ENCODE peak calls at places on chromosome 5, in four cellular contexts. W is H1, X is breast epithelium, J is suprapubic skin. S is an unnamed sample.

GRCh38 chr5:80346055-80346454 is 26.3 kb downstream of the SPZ1 start:
- DNase-seq in J (no peak), X (no peak), W (peak), S (no peak)

GRCh38 chr5:43425965-43426364 is 13.8 kb upstream of the CCL28 start:
- DNase-seq in J (no peak), X (no peak), W (no peak), S (no peak)

GRCh38 chr5:82405618-82406199 is 127.6 kb upstream of the RPS23 start:
- DNase-seq in X (no peak), J (no peak), W (no peak), S (no peak)

GRCh38 chr5:76801159-76801802 is 17.5 kb upstream of the F2RL1 start:
- DNase-seq in W (no peak), J (no peak), X (no peak), S (no peak)

GRCh38 chr5:159208508-159209437 is 580 bp downstream of the RNF145 start:
- DNase-seq in W (no peak), J (peak), X (no peak), S (no peak)

GRCh38 chr5:108798866-108799265 is 51.2 kb downstream of the FER start:
- DNase-seq in W (no peak), J (no peak), X (no peak), S (no peak)

GRCh38 chr5:135242496-135243193 is 156.4 kb downstream of the MACROH2A1 start:
- DNase-seq in J (peak), X (peak), W (no peak), S (peak)

GRCh38 chr5:149887622-149888183 is 56.9 kb downstream of the PDE6A start:
- DNase-seq in X (no peak), W (no peak), J (no peak), S (no peak)

GRCh38 chr5:133295520-133295919 is 243.7 kb downstream of the HSPA4 start:
- DNase-seq in X (no peak), J (no peak), W (no peak), S (no peak)

GRCh38 chr5:132388244-132389050 is 18.9 kb downstream of the SLC22A5 start:
- DNase-seq in W (no peak), J (no peak), X (no peak), S (peak)

GRCh38 chr5:13921573-13921972 is 22.9 kb downstream of the DNAH5 start:
- DNase-seq in J (no peak), W (no peak), X (no peak), S (no peak)

GRCh38 chr5:83473344-83474169 is 2.0 kb downstream of the VCAN start:
- DNase-seq in W (peak), J (peak), X (peak), S (peak)

GRCh38 chr5:168298949-168299348 is 7.5 kb downstream of the WWC1 start:
- DNase-seq in X (no peak), W (no peak), J (no peak), S (no peak)

GRCh38 chr5:112757468-112758208 is 20.0 kb downstream of the APC start:
- DNase-seq in J (no peak), X (no peak), W (no peak), S (no peak)

GRCh38 chr5:150116667-150117395 is 30.5 kb upstream of the CSF1R start:
- DNase-seq in X (no peak), J (no peak), W (no peak), S (no peak)

GRCh38 chr5:176466245-176466871 is 18.2 kb downstream of the FAF2 start:
- DNase-seq in J (no peak), X (no peak), W (no peak), S (no peak)

GRCh38 chr5:115816226-115817042 is at the start of gene CDO1:
- DNase-seq in W (peak), X (no peak), J (peak), S (no peak)
- TF ChIP-seq POLR2AphosphoS5 in W (peak), X (no peak), J (no peak), S (peak)

GRCh38 chr5:65072836-65073620 is 304.3 kb downstream of the CWC27 start:
- DNase-seq in J (no peak), X (no peak), W (no peak), S (no peak)

GRCh38 chr5:65075623-65076250 is 307.0 kb downstream of the CWC27 start:
- DNase-seq in J (no peak), W (no peak), X (no peak), S (no peak)

GRCh38 chr5:65077653-65078052 is 308.9 kb downstream of the CWC27 start:
- DNase-seq in W (no peak), X (no peak), J (no peak), S (no peak)

GRCh38 chr5:65078331-65078730 is 309.6 kb downstream of the CWC27 start:
- DNase-seq in J (no peak), W (no peak), X (no peak), S (no peak)

DNA sequence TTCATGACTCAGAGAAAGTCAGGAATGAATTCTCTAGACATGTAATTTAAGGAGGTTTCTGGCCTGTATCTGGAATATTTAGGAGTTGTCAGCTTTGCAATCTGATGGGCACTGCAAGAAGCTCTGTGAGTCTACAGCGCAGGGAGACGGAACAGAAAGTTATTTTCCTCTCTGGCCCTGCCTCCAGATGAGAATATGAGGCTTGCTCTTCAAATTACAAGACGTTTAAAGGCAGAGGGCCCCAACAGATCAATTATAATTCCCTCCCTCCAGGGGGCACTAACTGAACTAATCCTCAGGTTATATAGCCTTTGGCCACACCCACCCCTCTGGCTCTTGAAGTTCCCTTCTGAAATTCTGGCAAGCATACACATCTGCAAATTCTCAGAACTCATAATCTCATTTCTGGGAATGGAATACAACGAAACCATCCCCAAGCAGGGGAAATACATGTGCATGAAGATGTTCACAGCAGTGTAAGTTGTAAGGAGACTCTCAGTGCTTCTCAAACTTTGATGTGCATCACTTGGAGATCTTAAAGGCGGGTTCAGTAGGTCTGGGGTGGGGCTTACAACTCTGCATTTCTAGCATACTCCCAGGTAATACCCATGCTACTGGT is 307.6 kb downstream of the CWC27 start:
- DNase-seq in J (no peak), X (no peak), W (no peak), S (no peak)
- TF ChIP-seq POLR2AphosphoS5 in J (no peak), X (no peak), W (no peak), S (no peak)

GRCh38 chr5:72600401-72600981 is 93.3 kb upstream of the ZNF366 start:
- DNase-seq in J (no peak), W (no peak), X (no peak), S (no peak)
- TF ChIP-seq POLR2AphosphoS5 in J (no peak), W (no peak), X (no peak), S (no peak)

GRCh38 chr5:180869587-180869986 is 8.5 kb upstream of the ZFP62 start:
- DNase-seq in J (no peak), X (peak), W (no peak), S (peak)

GRCh38 chr5:180862645-180863044 is 1.6 kb upstream of the ZFP62 start:
- DNase-seq in J (no peak), W (no peak), X (no peak), S (peak)

GRCh38 chr5:180866985-180867384 is 5.9 kb upstream of the ZFP62 start:
- DNase-seq in W (no peak), X (no peak), J (no peak), S (peak)

GRCh38 chr5:180868960-180869359 is 7.9 kb upstream of the ZFP62 start:
- DNase-seq in J (peak), X (peak), W (no peak), S (peak)

DNA sequence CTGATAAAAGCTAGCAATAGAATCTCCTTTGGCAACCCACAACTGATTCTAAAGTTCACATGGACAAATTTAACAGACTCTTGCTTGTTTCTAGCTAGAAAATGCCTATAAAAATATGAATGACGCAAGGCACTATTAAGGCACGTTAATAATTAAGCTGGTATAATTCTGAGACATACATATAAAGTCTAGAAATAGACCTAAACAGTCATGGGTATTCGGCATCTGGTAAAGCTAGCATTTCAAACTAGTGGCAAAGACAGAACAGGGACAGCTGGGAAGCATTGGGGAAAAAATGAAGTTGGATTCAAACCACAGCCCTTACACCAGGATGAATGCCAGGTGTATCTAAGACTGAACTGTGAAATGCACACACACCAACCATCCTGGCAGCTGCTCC is 5.2 kb upstream of the ZFP62 start:
- DNase-seq in J (no peak), W (no peak), X (no peak), S (peak)
- TF ChIP-seq POLR2AphosphoS5 in J (no peak), W (no peak), X (no peak), S (no peak)

GRCh38 chr5:107566537-107566875 is 104.2 kb downstream of the EFNA5 start:
- DNase-seq in W (no peak), X (no peak), J (no peak), S (no peak)

GRCh38 chr5:107564896-107565295 is 105.8 kb downstream of the EFNA5 start:
- DNase-seq in W (no peak), J (no peak), X (no peak), S (no peak)

GRCh38 chr5:107570805-107571531 is 99.8 kb downstream of the EFNA5 start:
- DNase-seq in J (no peak), X (no peak), W (no peak), S (no peak)

GRCh38 chr5:107565791-107566536 is 104.8 kb downstream of the EFNA5 start:
- DNase-seq in J (no peak), W (no peak), X (no peak), S (no peak)

GRCh38 chr5:107567901-107568671 is 102.7 kb downstream of the EFNA5 start:
- DNase-seq in X (no peak), W (no peak), J (no peak), S (no peak)
- TF ChIP-seq POLR2AphosphoS5 in X (no peak), W (no peak), J (no peak), S (no peak)

S was measured in esophagus muscularis mucosa.